ENCODE peak calls at places on chromosomes 5 and 9, in ten cellular contexts. Y is AG04450, W is psoas muscle, L is aorta, M is SK-N-MC, R is A549, J is kidney, T is left ventricle myocardium inferior, F is lower lobe of right lung, P is heart left ventricle. I is an unnamed sample.

GRCh38 chr5:60649288-60649917 is 50.6 kb downstream of the DEPDC1B start:
- DNase-seq in Y (peak; percentile 11), W (no peak), L (no peak), M (peak; percentile 28), R (peak; percentile 58), J (no peak), T (no peak), F (no peak), P (no peak), I (no peak)

GRCh38 chr9:21520501-21521228 is 38.6 kb upstream of the IFNE start:
- DNase-seq in Y (no peak), W (no peak), L (no peak), M (no peak), R (no peak), J (no peak), T (no peak), F (no peak), P (no peak), I (no peak)

GRCh38 chr5:172407241-172407691 is 47.1 kb downstream of the SH3PXD2B start:
- DNase-seq in Y (no peak), W (no peak), L (no peak), M (no peak), R (no peak), J (no peak), T (peak; percentile 36), F (no peak), P (no peak), I (no peak)

GRCh38 chr5:16437974-16438373 is 27.6 kb downstream of the ZNF622 start:
- DNase-seq in Y (no peak), W (no peak), L (no peak), M (no peak), R (peak; percentile 27), J (no peak), T (no peak), F (no peak), P (no peak), I (no peak)

GRCh38 chr9:2013688-2014087 is 1.5 kb upstream of the SMARCA2 start:
- DNase-seq in Y (no peak), W (no peak), L (no peak), M (no peak), R (no peak), J (no peak), T (no peak), F (no peak), P (no peak), I (no peak)

GRCh38 chr9:134061019-134061687 is 6.7 kb downstream of the BRD3 start:
- DNase-seq in Y (no peak), W (no peak), L (no peak), M (no peak), R (no peak), J (peak; percentile 59), T (no peak), F (no peak), P (no peak), I (no peak)

GRCh38 chr9:126893079-126893478 is 21.5 kb upstream of the RALGPS1 start:
- DNase-seq in Y (no peak), W (no peak), L (no peak), M (no peak), R (no peak), J (no peak), T (no peak), F (no peak), P (no peak), I (no peak)

GRCh38 chr9:93451762-93452709 is 551 bp downstream of the FAM120A start:
- DNase-seq in Y (no peak), W (peak; percentile 64), L (peak; percentile 70), M (no peak), R (peak; percentile 62), J (peak; percentile 87), T (peak; percentile 55), F (peak; percentile 77), P (peak; percentile 51), I (peak; percentile 51)

GRCh38 chr5:148996270-148996669 is 66.6 kb downstream of the SH3TC2 start:
- DNase-seq in Y (no peak), W (no peak), L (no peak), M (no peak), R (no peak), J (no peak), T (no peak), F (no peak), P (no peak), I (no peak)

GRCh38 chr5:134545070-134545868 is 19.8 kb downstream of the JADE2 start:
- DNase-seq in Y (no peak), W (peak; percentile 85), L (peak; percentile 90), M (peak; percentile 66), R (no peak), J (peak; percentile 90), T (peak; percentile 79), F (no peak), P (peak; percentile 73), I (no peak)

GRCh38 chr5:122169350-122170103 is 40.2 kb downstream of the ZNF474 start:
- DNase-seq in Y (no peak), W (no peak), L (no peak), M (no peak), R (no peak), J (no peak), T (no peak), F (no peak), P (no peak), I (no peak)

GRCh38 chr5:179257190-179257741 is 88.0 kb downstream of the ADAMTS2 start:
- DNase-seq in Y (no peak), W (peak; percentile 47), L (peak; percentile 60), M (no peak), R (no peak), J (peak; percentile 73), T (peak; percentile 47), F (no peak), P (peak; percentile 49), I (no peak)
- H3K27ac ChIP-seq in Y (no peak overlapping the region), W (no peak overlapping the region), L (no peak overlapping the region), M (no peak overlapping the region), R (no peak overlapping the region), J (no peak overlapping the region), T (peak overlapping the region; percentile 36), F (no peak overlapping the region), P (peak overlapping the region; percentile 52), I (no peak overlapping the region)

GRCh38 chr5:1552469-1553255 is 28.9 kb upstream of the LPCAT1 start:
- DNase-seq in Y (no peak), W (no peak), L (peak; percentile 74), M (no peak), R (no peak), J (peak; percentile 76), T (peak; percentile 48), F (no peak), P (peak; percentile 33), I (no peak)
- H3K4me3 ChIP-seq in Y (no peak overlapping the region), W (peak overlapping the region; percentile 47), L (no peak overlapping the region), M (no peak overlapping the region), R (no peak overlapping the region), J (no peak overlapping the region), T (peak overlapping the region; percentile 26), F (peak overlapping the region; percentile 5), P (peak overlapping the region; percentile 19), I (no peak overlapping the region)

GRCh38 chr9:127896395-127897193 is 2.8 kb downstream of the ST6GALNAC6 start:
- DNase-seq in Y (no peak), W (no peak), L (no peak), M (no peak), R (no peak), J (no peak), T (no peak), F (no peak), P (no peak), I (no peak)
- H3K27ac ChIP-seq in Y (peak overlapping the region; percentile 11), W (peak overlapping the region; percentile 90), L (peak overlapping the region; percentile 62), M (no peak overlapping the region), R (no peak overlapping the region), J (peak overlapping the region; percentile 59), T (peak overlapping the region; percentile 95), F (peak overlapping the region; percentile 91), P (peak overlapping the region; percentile 97), I (no peak overlapping the region)

GRCh38 chr5:177545487-177546261 is 8.7 kb downstream of the FAM193B start:
- DNase-seq in Y (peak; percentile 59), W (peak; percentile 61), L (peak; percentile 73), M (no peak), R (no peak), J (no peak), T (peak; percentile 56), F (peak; percentile 62), P (peak; percentile 66), I (no peak)
- H3K4me3 ChIP-seq in Y (no peak overlapping the region), W (no peak overlapping the region), L (no peak overlapping the region), M (peak overlapping the region; percentile 23), R (peak overlapping the region; percentile 25), J (no peak overlapping the region), T (no peak overlapping the region), F (no peak overlapping the region), P (no peak overlapping the region), I (no peak overlapping the region)

DNA sequence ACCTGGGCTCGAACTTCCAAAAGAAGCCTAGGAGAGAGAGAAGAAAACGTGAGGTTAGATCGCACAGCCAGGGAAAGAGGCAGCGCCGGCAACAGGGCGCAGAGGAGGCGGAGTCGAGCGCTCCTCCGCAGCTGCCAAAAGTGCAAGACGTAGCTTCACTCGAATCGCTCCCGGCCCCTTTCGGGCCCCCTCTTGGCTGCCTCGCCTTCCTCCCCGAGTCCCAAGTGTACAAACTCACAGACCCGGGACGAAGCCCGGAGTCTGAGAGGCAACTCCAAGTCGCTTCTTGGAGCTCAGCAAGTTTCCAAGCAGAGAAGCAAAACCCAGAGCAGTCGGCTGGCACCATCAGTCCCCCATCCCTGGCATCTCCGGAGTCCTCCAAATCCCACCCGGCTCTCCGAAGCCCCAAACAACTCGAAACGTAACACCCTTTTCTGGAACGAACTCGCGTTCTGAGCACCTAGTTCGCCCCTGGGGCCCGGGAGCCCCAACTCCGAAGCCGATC is 1.2 kb downstream of the MIER3 start:
- DNase-seq in Y (peak; percentile 21), W (peak; percentile 76), L (peak; percentile 80), M (no peak), R (peak; percentile 49), J (peak; percentile 87), T (peak; percentile 71), F (peak; percentile 75), P (peak; percentile 69), I (peak; percentile 59)
- H3K27ac ChIP-seq in Y (peak overlapping the region; percentile 63), W (peak overlapping the region; percentile 76), L (peak overlapping the region; percentile 46), M (no peak overlapping the region), R (peak overlapping the region; percentile 98), J (peak overlapping the region; percentile 65), T (peak overlapping the region; percentile 90), F (peak overlapping the region; percentile 78), P (peak overlapping the region; percentile 86), I (no peak overlapping the region)

DNA sequence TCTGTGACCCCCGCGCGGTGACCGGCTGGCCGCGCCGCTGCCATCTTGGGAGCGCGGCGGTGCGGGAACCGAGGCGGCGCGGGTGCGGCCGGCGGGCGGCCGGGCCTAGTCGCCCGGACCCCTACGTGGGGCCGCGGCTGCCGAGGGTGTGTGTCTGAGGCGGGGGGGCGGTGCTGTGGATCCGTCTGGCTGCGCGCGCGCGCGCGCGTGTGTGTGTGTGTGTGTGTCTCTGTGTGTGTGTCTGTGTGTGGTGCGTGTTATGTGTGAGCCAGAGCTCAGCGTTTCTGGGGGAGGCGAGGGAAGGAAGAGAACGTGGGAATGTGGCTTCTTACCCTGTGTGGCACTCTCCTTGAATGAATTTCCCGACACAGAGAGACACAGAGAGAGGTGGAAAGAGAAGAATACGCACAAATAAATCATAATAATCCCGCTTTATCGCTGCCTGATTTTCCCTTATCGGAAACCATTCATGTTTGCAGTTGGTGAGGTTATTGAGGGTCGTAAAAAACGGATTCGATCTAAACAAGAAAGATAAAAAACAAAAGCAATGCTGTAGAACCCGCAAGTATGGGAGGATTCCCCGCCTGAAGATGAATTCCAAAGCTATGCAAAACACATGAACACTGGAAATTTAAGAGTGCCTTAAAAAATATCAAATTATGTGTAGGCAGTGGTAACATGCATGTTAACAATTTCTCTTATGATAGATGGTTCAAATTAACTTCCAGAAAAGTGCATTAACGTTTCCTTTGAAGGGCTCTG is 5.7 kb downstream of the NR2F1 start:
- DNase-seq in Y (no peak), W (no peak), L (no peak), M (no peak), R (no peak), J (peak; percentile 74), T (no peak), F (no peak), P (no peak), I (no peak)
- H3K4me3 ChIP-seq in Y (peak overlapping the region; percentile 92), W (no peak overlapping the region), L (no peak overlapping the region), M (no peak overlapping the region), R (no peak overlapping the region), J (peak overlapping the region; percentile 61), T (no peak overlapping the region), F (peak overlapping the region; percentile 27), P (no peak overlapping the region), I (no peak overlapping the region)